ENCODE peak calls at places on chromosome 13, in seven cellular contexts. One of them, this sample, is unnamed.

GRCh38 chr13:92187378-92187989 is 789.1 kb downstream of the GPC5 start:
- DNase-seq in A549: peak
- DNase-seq in ascending aorta: no peak
- DNase-seq in tibial nerve: peak
- DNase-seq in IMR-90: peak
- DNase-seq in tibial artery: no peak
- DNase-seq in ovary: no peak
- DNase-seq in this sample: peak

GRCh38 chr13:105785436-105785835 is 750.0 kb downstream of the EFNB2 start:
- DNase-seq in A549: no peak
- DNase-seq in ascending aorta: no peak
- DNase-seq in tibial nerve: no peak
- DNase-seq in IMR-90: no peak
- DNase-seq in tibial artery: no peak
- DNase-seq in ovary: no peak
- DNase-seq in this sample: no peak

GRCh38 chr13:99161512-99161911 is 39.1 kb upstream of the UBAC2 start:
- DNase-seq in A549: no peak
- DNase-seq in ascending aorta: no peak
- DNase-seq in tibial nerve: no peak
- DNase-seq in IMR-90: no peak
- DNase-seq in tibial artery: no peak
- DNase-seq in ovary: no peak
- DNase-seq in this sample: no peak

GRCh38 chr13:59416561-59416960 is 747.2 kb downstream of the DIAPH3 start:
- DNase-seq in A549: no peak
- DNase-seq in ascending aorta: no peak
- DNase-seq in tibial nerve: no peak
- DNase-seq in IMR-90: no peak
- DNase-seq in tibial artery: no peak
- DNase-seq in ovary: no peak
- DNase-seq in this sample: no peak

GRCh38 chr13:95355491-95355890 is 54.2 kb upstream of the ABCC4 start:
- DNase-seq in A549: no peak
- DNase-seq in ascending aorta: no peak
- DNase-seq in tibial nerve: no peak
- DNase-seq in IMR-90: peak
- DNase-seq in tibial artery: no peak
- DNase-seq in ovary: no peak
- DNase-seq in this sample: peak

GRCh38 chr13:42110410-42111155 is 62.1 kb downstream of the DGKH start:
- DNase-seq in A549: peak
- DNase-seq in ascending aorta: no peak
- DNase-seq in tibial nerve: peak
- DNase-seq in IMR-90: peak
- DNase-seq in tibial artery: no peak
- DNase-seq in ovary: no peak
- DNase-seq in this sample: peak

GRCh38 chr13:110015253-110015652 is 228.9 kb upstream of the IRS2 start:
- DNase-seq in A549: no peak
- DNase-seq in ascending aorta: no peak
- DNase-seq in tibial nerve: no peak
- DNase-seq in IMR-90: peak
- DNase-seq in tibial artery: no peak
- DNase-seq in ovary: no peak
- DNase-seq in this sample: no peak

GRCh38 chr13:113740661-113741060 is 18.4 kb upstream of the TMEM255B start:
- DNase-seq in A549: no peak
- DNase-seq in ascending aorta: no peak
- DNase-seq in tibial nerve: no peak
- DNase-seq in IMR-90: no peak
- DNase-seq in tibial artery: no peak
- DNase-seq in ovary: no peak
- DNase-seq in this sample: no peak

GRCh38 chr13:32947886-32948285 is 68.3 kb upstream of the KL start:
- DNase-seq in A549: no peak
- DNase-seq in ascending aorta: no peak
- DNase-seq in tibial nerve: no peak
- DNase-seq in IMR-90: no peak
- DNase-seq in tibial artery: no peak
- DNase-seq in ovary: no peak
- DNase-seq in this sample: no peak

GRCh38 chr13:113666951-113667701 is at the start of gene GRK1:
- DNase-seq in A549: no peak
- DNase-seq in ascending aorta: no peak
- DNase-seq in tibial nerve: no peak
- DNase-seq in IMR-90: no peak
- DNase-seq in tibial artery: peak
- DNase-seq in ovary: peak
- DNase-seq in this sample: peak

GRCh38 chr13:38967446-38967845 is 23.2 kb downstream of the STOML3 start:
- DNase-seq in A549: no peak
- DNase-seq in ascending aorta: no peak
- DNase-seq in tibial nerve: no peak
- DNase-seq in IMR-90: no peak
- DNase-seq in tibial artery: no peak
- DNase-seq in ovary: no peak
- DNase-seq in this sample: no peak

GRCh38 chr13:50154697-50155096 is 139.5 kb downstream of the KCNRG start:
- DNase-seq in A549: no peak
- DNase-seq in ascending aorta: no peak
- DNase-seq in tibial nerve: no peak
- DNase-seq in IMR-90: no peak
- DNase-seq in tibial artery: no peak
- DNase-seq in ovary: no peak
- DNase-seq in this sample: no peak

GRCh38 chr13:79621449-79621848 is 140.5 kb downstream of the NDFIP2 start:
- DNase-seq in A549: no peak
- DNase-seq in ascending aorta: no peak
- DNase-seq in tibial nerve: no peak
- DNase-seq in IMR-90: no peak
- DNase-seq in tibial artery: no peak
- DNase-seq in ovary: no peak
- DNase-seq in this sample: no peak

GRCh38 chr13:76053181-76053580 is 417.1 kb downstream of the LMO7 start:
- DNase-seq in A549: no peak
- DNase-seq in ascending aorta: no peak
- DNase-seq in tibial nerve: no peak
- DNase-seq in IMR-90: no peak
- DNase-seq in tibial artery: no peak
- DNase-seq in ovary: no peak
- DNase-seq in this sample: no peak

GRCh38 chr13:110209950-110210603 is 96.9 kb downstream of the COL4A1 start:
- DNase-seq in A549: no peak
- DNase-seq in ascending aorta: no peak
- DNase-seq in tibial nerve: no peak
- DNase-seq in IMR-90: no peak
- DNase-seq in tibial artery: no peak
- DNase-seq in ovary: no peak
- DNase-seq in this sample: no peak

GRCh38 chr13:102707465-102707864 is 12.6 kb upstream of the METTL21C start:
- DNase-seq in A549: peak
- DNase-seq in ascending aorta: no peak
- DNase-seq in tibial nerve: no peak
- DNase-seq in IMR-90: peak
- DNase-seq in tibial artery: no peak
- DNase-seq in ovary: no peak
- DNase-seq in this sample: peak

GRCh38 chr13:98405690-98406344 is 171.1 kb downstream of the STK24 start:
- DNase-seq in A549: no peak
- DNase-seq in ascending aorta: no peak
- DNase-seq in tibial nerve: no peak
- DNase-seq in IMR-90: no peak
- DNase-seq in tibial artery: no peak
- DNase-seq in ovary: no peak
- DNase-seq in this sample: no peak

GRCh38 chr13:76903544-76904162 is 17.4 kb upstream of the KCTD12 start:
- DNase-seq in A549: peak
- DNase-seq in ascending aorta: no peak
- DNase-seq in tibial nerve: peak
- DNase-seq in IMR-90: peak
- DNase-seq in tibial artery: peak
- DNase-seq in ovary: peak
- DNase-seq in this sample: peak

GRCh38 chr13:113853518-113854237 is 10.2 kb downstream of the GAS6 start:
- DNase-seq in A549: no peak
- DNase-seq in ascending aorta: no peak
- DNase-seq in tibial nerve: no peak
- DNase-seq in IMR-90: peak
- DNase-seq in tibial artery: peak
- DNase-seq in ovary: peak
- DNase-seq in this sample: no peak

GRCh38 chr13:21528616-21529015 is 69.5 kb upstream of the ZDHHC20 start:
- DNase-seq in A549: no peak
- DNase-seq in ascending aorta: no peak
- DNase-seq in tibial nerve: no peak
- DNase-seq in IMR-90: peak
- DNase-seq in tibial artery: no peak
- DNase-seq in ovary: no peak
- DNase-seq in this sample: peak

GRCh38 chr13:21529102-21529893 is 70.2 kb upstream of the ZDHHC20 start:
- DNase-seq in A549: no peak
- DNase-seq in ascending aorta: no peak
- DNase-seq in tibial nerve: no peak
- DNase-seq in IMR-90: no peak
- DNase-seq in tibial artery: no peak
- DNase-seq in ovary: no peak
- DNase-seq in this sample: no peak

GRCh38 chr13:21534760-21535159 is 69.2 kb downstream of the MICU2 start:
- DNase-seq in A549: no peak
- DNase-seq in ascending aorta: no peak
- DNase-seq in tibial nerve: no peak
- DNase-seq in IMR-90: no peak
- DNase-seq in tibial artery: no peak
- DNase-seq in ovary: no peak
- DNase-seq in this sample: no peak

GRCh38 chr13:21530656-21531055 is 71.6 kb upstream of the ZDHHC20 start:
- DNase-seq in A549: no peak
- DNase-seq in ascending aorta: no peak
- DNase-seq in tibial nerve: no peak
- DNase-seq in IMR-90: no peak
- DNase-seq in tibial artery: no peak
- DNase-seq in ovary: no peak
- DNase-seq in this sample: no peak

DNA sequence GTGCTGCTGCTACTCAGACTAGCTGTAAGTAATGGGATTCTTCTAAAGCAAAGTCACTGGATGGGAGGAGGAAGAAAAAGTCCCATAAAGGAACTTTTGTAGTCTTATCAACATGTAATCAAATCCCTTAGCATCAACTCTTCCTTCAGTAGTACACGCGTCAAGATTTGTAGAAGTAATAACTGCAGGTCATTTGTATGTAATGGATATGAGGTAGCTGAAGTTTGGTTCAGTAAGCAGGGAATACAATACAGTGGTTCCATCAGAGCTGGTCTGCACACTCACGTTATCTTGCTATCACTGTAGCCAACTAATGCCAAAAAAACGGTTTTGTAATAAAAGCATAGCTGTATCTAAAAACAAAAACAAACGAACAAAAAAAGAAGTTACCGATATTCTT is 72.4 kb upstream of the ZDHHC20 start:
- DNase-seq in A549: no peak
- DNase-seq in ascending aorta: no peak
- DNase-seq in tibial nerve: no peak
- DNase-seq in IMR-90: no peak
- DNase-seq in tibial artery: no peak
- DNase-seq in ovary: no peak
- DNase-seq in this sample: no peak
- H3K27ac ChIP-seq in A549: no peak
- H3K27ac ChIP-seq in ascending aorta: no peak
- H3K27ac ChIP-seq in tibial nerve: no peak
- H3K27ac ChIP-seq in IMR-90: no peak
- H3K27ac ChIP-seq in tibial artery: no peak
- H3K27ac ChIP-seq in ovary: no peak
- H3K27ac ChIP-seq in this sample: no peak

GRCh38 chr13:65990684-65991083 is 1239.5 kb downstream of the PCDH9 start:
- DNase-seq in A549: no peak
- DNase-seq in ascending aorta: no peak
- DNase-seq in tibial nerve: no peak
- DNase-seq in IMR-90: no peak
- DNase-seq in tibial artery: no peak
- DNase-seq in ovary: no peak
- DNase-seq in this sample: no peak

DNA sequence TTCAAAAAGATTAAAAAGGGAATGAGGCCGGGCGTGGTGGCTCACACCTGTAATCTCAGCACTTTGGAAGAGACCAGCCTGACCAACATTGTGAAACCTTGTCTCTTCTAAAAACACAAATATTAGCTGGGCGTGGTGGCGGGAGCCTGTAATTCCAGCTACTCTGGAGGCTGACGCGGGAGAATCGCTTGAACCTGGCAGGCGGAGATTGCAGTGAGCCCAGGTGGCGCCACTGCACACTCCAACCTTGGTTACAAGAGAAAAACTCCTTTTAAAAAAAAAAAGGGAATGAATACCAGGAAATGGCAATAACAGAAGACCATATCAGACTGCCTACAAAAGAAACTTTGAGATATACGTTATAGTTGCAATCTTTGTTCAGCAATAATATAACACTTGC is 1244.5 kb downstream of the PCDH9 start:
- DNase-seq in A549: no peak
- DNase-seq in ascending aorta: no peak
- DNase-seq in tibial nerve: no peak
- DNase-seq in IMR-90: no peak
- DNase-seq in tibial artery: no peak
- DNase-seq in ovary: no peak
- DNase-seq in this sample: no peak
- TF ChIP-seq CTCF in A549: no peak
- TF ChIP-seq CTCF in ascending aorta: no peak
- TF ChIP-seq CTCF in tibial nerve: no peak
- TF ChIP-seq CTCF in IMR-90: no peak
- TF ChIP-seq CTCF in tibial artery: no peak
- TF ChIP-seq CTCF in ovary: no peak
- TF ChIP-seq CTCF in this sample: peak

GRCh38 chr13:107803822-107804495 is 411.4 kb downstream of the LIG4 start:
- DNase-seq in A549: no peak
- DNase-seq in ascending aorta: no peak
- DNase-seq in tibial nerve: no peak
- DNase-seq in IMR-90: no peak
- DNase-seq in tibial artery: no peak
- DNase-seq in ovary: no peak
- DNase-seq in this sample: no peak
- H3K4me3 ChIP-seq in A549: no peak
- H3K4me3 ChIP-seq in ascending aorta: no peak
- H3K4me3 ChIP-seq in tibial nerve: no peak
- H3K4me3 ChIP-seq in IMR-90: no peak
- H3K4me3 ChIP-seq in tibial artery: no peak
- H3K4me3 ChIP-seq in ovary: no peak
- H3K4me3 ChIP-seq in this sample: no peak

DNA sequence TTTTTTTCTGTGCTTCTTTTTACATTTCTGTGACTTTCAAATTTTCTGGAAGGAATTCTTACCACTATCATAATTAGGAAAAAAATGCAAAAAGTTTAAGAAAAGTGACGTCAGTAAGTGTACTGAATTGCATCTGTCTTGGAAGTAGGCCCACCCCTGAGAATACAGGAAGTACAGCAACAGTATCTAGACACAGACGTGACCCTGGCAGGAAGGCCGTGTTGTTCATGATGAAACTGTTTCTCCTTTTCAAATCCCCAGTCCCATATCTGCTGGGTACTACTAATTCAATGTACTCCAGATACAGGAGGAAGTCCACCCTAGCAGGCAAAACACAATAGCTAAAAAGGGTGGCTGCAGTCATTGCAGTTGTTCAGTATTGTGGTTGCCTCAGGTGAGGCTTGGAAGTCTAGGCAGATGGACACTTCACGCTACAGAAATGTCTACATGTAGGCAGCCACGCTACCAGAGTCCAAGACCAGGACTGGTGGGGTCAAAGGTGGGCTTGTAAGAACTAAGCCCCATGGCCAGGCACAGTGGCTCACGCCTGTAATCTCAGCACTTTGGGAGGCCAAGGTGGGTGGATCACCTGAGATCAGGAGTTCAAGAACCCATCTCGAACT is 49.6 kb upstream of the MED4 start:
- DNase-seq in A549: no peak
- DNase-seq in ascending aorta: no peak
- DNase-seq in tibial nerve: no peak
- DNase-seq in IMR-90: peak
- DNase-seq in tibial artery: peak
- DNase-seq in ovary: no peak
- DNase-seq in this sample: no peak
- H3K27ac ChIP-seq in A549: no peak
- H3K27ac ChIP-seq in ascending aorta: peak
- H3K27ac ChIP-seq in tibial nerve: peak
- H3K27ac ChIP-seq in IMR-90: no peak
- H3K27ac ChIP-seq in tibial artery: peak
- H3K27ac ChIP-seq in ovary: no peak
- H3K27ac ChIP-seq in this sample: no peak

This sample was measured in A673.